ENCODE peak calls at places on chromosomes 13 and 19, in seven cellular contexts. W is H9, Z is H1, B is IMR-90, T is neuronal stem cell, N is mesendoderm, J is trophoblast cell. F is an unnamed sample.

GRCh38 chr13:33351324-33351723 is 65.8 kb upstream of the STARD13 start:
- DNase-seq in Z (no peak), J (no peak), T (no peak), N (no peak), W (no peak), B (peak), F (peak)

GRCh38 chr13:95553614-95554385 is 1.3 kb downstream of the CLDN10 start:
- DNase-seq in N (peak), B (no peak), Z (no peak), J (peak), W (peak), T (no peak), F (peak)

GRCh38 chr13:63288576-63288975 is 1872.9 kb upstream of the PCDH20 start:
- DNase-seq in B (peak), J (no peak), W (no peak), T (no peak), N (no peak), Z (no peak), F (peak)

GRCh38 chr13:75486146-75486545 is 4.2 kb upstream of the TBC1D4 start:
- DNase-seq in J (no peak), B (no peak), W (peak), N (peak), T (no peak), Z (no peak), F (no peak)

GRCh38 chr13:46288570-46289259 is 77.0 kb downstream of the LRRC63 start:
- DNase-seq in W (no peak), N (peak), B (peak), J (peak), Z (no peak), T (peak), F (peak)

GRCh38 chr13:49495783-49496762 is at the start of gene PHF11:
- DNase-seq in N (peak), W (peak), T (peak), Z (no peak), B (peak), J (peak), F (peak)

GRCh38 chr19:15262011-15262410 is 29.8 kb upstream of the EPHX3 start:
- DNase-seq in B (no peak), N (no peak), W (no peak), T (no peak), J (no peak), Z (no peak), F (no peak)

GRCh38 chr13:69641773-69642172 is 465.9 kb upstream of the ATXN8OS start:
- DNase-seq in Z (no peak), N (no peak), B (no peak), T (no peak), W (no peak), J (no peak), F (no peak)

DNA sequence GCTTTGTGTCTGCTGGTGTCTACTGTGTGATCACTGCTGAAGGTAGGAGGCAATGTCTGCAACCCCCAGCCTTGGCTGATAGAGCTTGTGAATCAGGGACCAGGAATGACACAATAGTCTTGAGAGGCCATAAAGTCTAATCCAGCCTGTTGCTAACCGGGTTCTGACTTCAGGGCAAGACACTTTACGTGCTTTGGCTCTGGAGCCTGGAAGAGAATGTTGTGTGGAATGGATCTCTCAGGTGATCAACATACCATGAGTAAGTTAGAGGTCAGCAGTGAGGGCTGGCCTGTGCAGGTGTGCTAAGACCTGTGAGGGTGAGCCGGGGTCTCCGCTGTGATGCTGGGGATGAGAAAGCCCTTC is 5.6 kb downstream of the COL4A2 start:
- DNase-seq in B (peak), W (peak), T (no peak), J (peak), N (peak), Z (no peak), F (peak)
- H3K27ac ChIP-seq in B (peak), W (no peak), T (no peak), J (peak), N (no peak), Z (no peak), F (peak)

GRCh38 chr19:23403581-23404324 is 8.5 kb upstream of the ZNF91 start:
- DNase-seq in J (no peak), B (no peak), T (no peak), W (no peak), Z (no peak), N (peak), F (no peak)
- H2BK120ac ChIP-seq in J (no peak), B (no peak), T (no peak), W (no peak), Z (no peak), N (no peak), F (no peak)

GRCh38 chr19:289651-290538 is 1.3 kb downstream of the PLPP2 start:
- DNase-seq in T (no peak), N (peak), Z (peak), W (peak), J (peak), B (peak), F (peak)
- H2AK5ac ChIP-seq in T (no peak), N (no peak), Z (peak), W (no peak), J (peak), B (no peak), F (no peak)

DNA sequence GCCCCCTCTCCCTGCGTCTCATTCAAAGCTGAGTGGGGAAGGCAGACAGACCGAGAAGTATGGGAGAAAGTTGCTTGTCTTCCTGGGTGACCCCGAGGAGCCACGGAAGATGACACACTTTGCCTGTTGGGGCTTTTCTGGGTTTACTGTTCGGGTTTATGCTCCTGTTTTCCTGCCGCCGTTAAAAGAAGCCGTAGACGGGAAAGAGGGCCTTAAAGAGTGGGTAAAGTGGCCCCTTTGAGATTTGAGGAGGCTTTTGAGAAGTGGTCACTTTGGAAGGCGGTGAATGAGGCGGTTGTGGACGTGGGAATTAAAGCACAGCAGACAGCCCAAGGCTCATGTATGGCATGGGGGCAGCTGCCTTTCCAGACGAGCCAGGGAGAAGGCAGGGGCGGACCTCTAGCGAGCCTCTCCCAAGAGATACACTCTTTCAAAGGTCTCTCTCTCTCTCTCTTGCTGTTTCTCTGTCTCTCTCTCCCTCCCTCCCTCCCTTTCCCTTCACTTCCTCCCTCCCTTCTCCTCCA is 493 bp upstream of the LHFPL6 start:
- DNase-seq in B (peak), N (peak), J (peak), T (no peak), Z (no peak), W (peak), F (peak)
- H3K27ac ChIP-seq in B (peak), N (peak), J (peak), T (no peak), Z (no peak), W (no peak), F (peak)

GRCh38 chr19:55251296-55252081 is 7.3 kb downstream of the PPP6R1 start:
- DNase-seq in B (peak), W (no peak), J (no peak), N (no peak), T (no peak), Z (no peak), F (peak)

GRCh38 chr19:55253264-55253663 is 5.6 kb downstream of the PPP6R1 start:
- DNase-seq in Z (no peak), N (no peak), B (no peak), W (no peak), T (no peak), J (no peak), F (no peak)

GRCh38 chr19:55253842-55254624 is 4.8 kb downstream of the PPP6R1 start:
- DNase-seq in T (no peak), W (no peak), B (no peak), Z (no peak), J (peak), N (no peak), F (no peak)

GRCh38 chr19:55254625-55254977 is 4.2 kb downstream of the PPP6R1 start:
- DNase-seq in N (no peak), J (no peak), Z (no peak), T (no peak), W (no peak), B (no peak), F (no peak)

DNA sequence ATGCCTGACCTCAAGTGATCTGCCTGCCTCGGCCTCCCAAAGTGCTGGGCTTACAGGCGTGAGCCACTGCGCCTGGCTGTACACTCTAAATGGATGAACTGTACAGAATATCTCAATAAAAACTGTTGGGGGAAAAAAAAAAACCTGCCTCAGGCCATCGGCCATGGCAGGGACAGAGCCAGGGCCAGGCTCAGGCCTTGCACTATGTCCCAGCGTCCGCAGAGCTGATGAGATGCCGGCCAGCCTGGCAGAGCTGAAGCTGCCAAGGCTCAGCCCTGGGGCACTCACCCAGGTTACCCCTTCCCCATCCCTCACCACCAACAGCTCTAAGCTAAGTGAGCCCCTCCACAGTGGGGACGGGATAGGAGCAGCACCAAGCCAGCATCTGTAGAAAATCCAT is 6.1 kb downstream of the PPP6R1 start:
- DNase-seq in W (no peak), B (no peak), T (no peak), N (no peak), J (no peak), Z (no peak), F (no peak)
- H2BK120ac ChIP-seq in W (no peak), B (no peak), T (no peak), N (no peak), J (no peak), Z (no peak), F (no peak)

GRCh38 chr19:19657397-19657783 is 6.1 kb downstream of the ATP13A1 start:
- DNase-seq in W (no peak), T (no peak), Z (no peak), N (no peak), B (no peak), J (no peak), F (no peak)
- H2AK5ac ChIP-seq in W (no peak), T (no peak), Z (no peak), N (no peak), B (no peak), J (no peak), F (no peak)

DNA sequence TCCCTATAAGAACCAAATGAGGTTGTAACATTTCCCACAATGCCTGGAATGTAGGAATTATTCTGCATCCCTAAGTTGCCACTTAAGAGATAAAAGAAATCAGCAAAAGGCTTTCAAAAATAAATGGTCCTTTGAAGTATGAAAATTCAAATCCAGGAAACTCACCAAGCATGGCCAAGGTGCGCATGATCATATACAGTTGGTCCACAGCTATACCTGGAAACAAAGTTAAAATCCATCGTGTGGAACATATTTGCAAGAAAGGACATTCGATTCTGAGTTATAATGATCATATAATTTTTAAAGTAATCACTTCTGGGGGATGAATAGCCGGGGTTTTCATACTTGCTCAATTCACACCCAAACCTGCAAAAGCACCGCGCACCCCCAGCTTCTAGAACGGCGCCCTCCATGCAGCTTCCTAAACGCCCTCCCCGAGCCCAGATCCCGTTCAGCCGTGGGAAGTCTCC is 525 bp downstream of the CARS2 start:
- DNase-seq in N (no peak), J (peak), W (no peak), B (no peak), T (no peak), Z (no peak), F (no peak)
- H3K27ac ChIP-seq in N (no peak), J (peak), W (no peak), B (peak), T (no peak), Z (peak), F (peak)

DNA sequence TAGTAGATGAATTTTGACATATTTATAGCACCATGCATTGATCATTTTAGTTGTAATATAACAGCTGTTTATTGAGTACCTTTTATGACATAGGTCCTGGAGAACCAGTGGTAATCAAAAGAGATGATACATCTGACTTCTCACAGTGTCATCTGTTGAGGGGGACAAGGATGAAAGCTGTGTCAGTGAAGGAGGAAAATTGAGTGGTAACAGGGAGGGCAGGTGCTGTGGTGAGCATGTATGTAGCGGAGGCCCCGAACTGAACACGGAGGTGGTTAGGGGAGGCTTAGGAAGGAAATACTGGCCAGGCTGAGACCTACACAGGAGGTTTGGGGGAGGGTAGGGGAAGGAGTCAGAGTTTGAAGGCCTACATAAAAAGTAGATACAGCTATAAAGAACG is 199.7 kb downstream of the GGACT start:
- DNase-seq in J (no peak), Z (no peak), N (no peak), T (no peak), W (no peak), B (no peak), F (no peak)
- H2BK120ac ChIP-seq in J (no peak), Z (no peak), N (no peak), T (no peak), W (no peak), B (no peak), F (no peak)

GRCh38 chr13:39909634-39910033 is 254.2 kb downstream of the COG6 start:
- DNase-seq in T (no peak), N (no peak), Z (no peak), W (no peak), J (no peak), B (no peak), F (no peak)

GRCh38 chr13:39913339-39913738 is 257.9 kb downstream of the COG6 start:
- DNase-seq in Z (no peak), W (no peak), T (no peak), J (no peak), B (no peak), N (no peak), F (no peak)

GRCh38 chr13:39913928-39914327 is 258.5 kb downstream of the COG6 start:
- DNase-seq in Z (no peak), T (no peak), J (peak), W (no peak), N (no peak), B (no peak), F (peak)

GRCh38 chr13:39910041-39910440 is 254.6 kb downstream of the COG6 start:
- DNase-seq in N (peak), T (no peak), B (no peak), Z (no peak), W (no peak), J (peak), F (no peak)

GRCh38 chr13:39910833-39911232 is 255.4 kb downstream of the COG6 start:
- DNase-seq in T (no peak), J (no peak), B (no peak), Z (no peak), W (no peak), N (no peak), F (no peak)
- H2AK5ac ChIP-seq in T (no peak), J (no peak), B (no peak), Z (no peak), W (no peak), N (no peak), F (no peak)

F was measured in mesenchymal stem cell.